ENCODE peak calls at places on chromosomes 4 and X, in eight cellular contexts. R is tibial nerve; B is CD8-positive, alpha-beta memory T cell; D is suprapubic skin; G is endodermal cell; I is kidney; Y is astrocyte of the cerebellum; X is right lobe of liver. V is an unnamed sample.

GRCh38 chr4:85946821-85947220 is 413.0 kb downstream of the MAPK10 start:
- DNase-seq in R (no peak), B (no peak), D (no peak), G (no peak), I (no peak), Y (no peak), X (no peak), V (no peak)

GRCh38 chrX:39487166-39488006 is 610.4 kb downstream of the BCOR start:
- DNase-seq in R (no peak), B (no peak), D (no peak), G (no peak), I (no peak), Y (no peak), X (no peak), V (no peak)

GRCh38 chr4:90137545-90137944 is 10.4 kb downstream of the CCSER1 start:
- DNase-seq in R (no peak), B (no peak), D (no peak), G (peak), I (no peak), Y (no peak), X (no peak), V (no peak)

GRCh38 chrX:40834225-40834624 is 98.9 kb upstream of the MED14 start:
- DNase-seq in R (no peak), B (no peak), D (no peak), G (no peak), I (peak), Y (no peak), X (no peak), V (no peak)

GRCh38 chrX:107630031-107630689 is 1.9 kb downstream of the PRPS1 start:
- DNase-seq in R (no peak), B (no peak), D (no peak), G (no peak), I (no peak), Y (no peak), X (no peak), V (no peak)

GRCh38 chr4:26300314-26301307 is 20.2 kb upstream of the RBPJ start:
- DNase-seq in R (no peak), B (no peak), D (no peak), G (no peak), I (no peak), Y (no peak), X (no peak), V (no peak)

GRCh38 chr4:76339364-76339763 is 32.8 kb downstream of the STBD1 start:
- DNase-seq in R (no peak), B (no peak), D (no peak), G (no peak), I (no peak), Y (no peak), X (no peak), V (no peak)

GRCh38 chr4:155999743-156000142 is 46.1 kb upstream of the CTSO start:
- DNase-seq in R (peak), B (no peak), D (no peak), G (peak), I (no peak), Y (no peak), X (no peak), V (no peak)

GRCh38 chr4:164109517-164109916 is 615.0 kb downstream of the TMA16 start:
- DNase-seq in R (no peak), B (no peak), D (no peak), G (no peak), I (no peak), Y (no peak), X (no peak), V (no peak)

GRCh38 chr4:21470531-21470930 is 478.0 kb downstream of the KCNIP4 start:
- DNase-seq in R (no peak), B (no peak), D (no peak), G (no peak), I (no peak), Y (peak), X (no peak), V (no peak)

GRCh38 chrX:80181079-80181478 is 166.5 kb downstream of the TBX22 start:
- DNase-seq in R (no peak), B (no peak), D (no peak), G (peak), I (no peak), Y (no peak), X (no peak), V (no peak)

GRCh38 chr4:13548059-13548983 is 4.0 kb upstream of the NKX3-2 start:
- DNase-seq in R (no peak), B (no peak), D (no peak), G (no peak), I (peak), Y (no peak), X (no peak), V (no peak)

GRCh38 chr4:38696697-38697096 is 32.7 kb downstream of the KLF3 start:
- DNase-seq in R (no peak), B (no peak), D (no peak), G (no peak), I (no peak), Y (no peak), X (no peak), V (no peak)

GRCh38 chr4:5890063-5890727 is 2.7 kb downstream of the CRMP1 start:
- DNase-seq in R (no peak), B (no peak), D (no peak), G (peak), I (no peak), Y (no peak), X (no peak), V (no peak)

DNA sequence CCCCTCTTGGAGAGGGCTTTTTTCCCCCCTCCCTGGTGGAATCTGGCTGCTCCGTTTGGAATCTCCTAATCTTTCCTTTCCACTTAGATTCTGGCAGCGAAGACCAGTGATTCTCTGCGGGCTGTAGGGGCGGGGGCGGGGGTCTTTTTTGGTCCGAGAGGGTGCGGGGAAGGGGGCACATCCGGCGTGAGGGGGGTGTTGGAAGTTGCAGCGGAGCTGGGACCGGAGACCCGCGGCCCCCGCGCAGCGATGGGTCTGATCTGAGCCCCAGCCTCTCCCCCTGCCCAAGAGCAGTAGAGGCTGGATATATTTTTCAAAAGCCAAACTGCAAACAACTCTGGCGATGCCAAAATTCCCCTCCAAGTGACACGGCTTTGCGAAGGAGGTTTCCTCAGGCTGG is 307 bp downstream of the GRID2 start:
- DNase-seq in R (no peak), B (no peak), D (no peak), G (no peak), I (peak), Y (no peak), X (no peak), V (no peak)
- H3K4me3 ChIP-seq in R (peak), B (no peak), D (peak), G (peak), I (no peak), Y (peak), X (no peak), V (no peak)

DNA sequence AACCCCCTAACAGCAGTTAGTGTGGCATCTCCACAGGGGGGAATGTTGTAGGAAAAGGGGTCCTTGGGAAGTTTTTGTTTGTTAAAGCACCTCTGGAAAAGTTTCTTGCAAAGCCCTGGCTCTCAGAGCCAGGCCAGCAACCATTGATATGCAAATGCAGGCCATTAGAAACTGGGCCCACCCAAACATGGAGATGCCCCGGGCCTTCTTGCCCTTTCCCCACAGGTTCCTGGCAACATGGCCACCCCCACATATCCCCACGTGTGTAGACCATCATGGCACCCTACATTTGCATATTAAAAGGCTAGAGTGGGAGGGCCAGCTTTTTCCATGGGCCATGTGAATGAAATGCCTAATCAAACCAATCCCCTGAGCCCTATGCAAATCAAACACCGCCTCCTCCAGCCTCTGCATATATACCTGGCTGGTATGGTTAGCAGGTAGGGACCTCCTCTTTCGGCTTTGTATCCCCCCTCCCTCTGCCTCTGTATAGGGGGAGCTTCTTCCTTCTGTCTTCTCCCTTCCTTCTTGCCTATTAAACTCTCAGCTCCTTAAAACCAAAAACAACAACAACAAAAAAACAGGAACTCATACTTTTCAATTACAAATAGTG is 44.0 kb upstream of the ZCCHC13 start:
- DNase-seq in R (no peak), B (no peak), D (no peak), G (peak), I (no peak), Y (no peak), X (no peak), V (no peak)
- H3K4me3 ChIP-seq in R (no peak), B (no peak), D (no peak), G (no peak), I (no peak), Y (no peak), X (no peak), V (no peak)

GRCh38 chrX:102154218-102154860 is 1.4 kb downstream of the BEX5 start:
- DNase-seq in R (no peak), B (no peak), D (no peak), G (peak), I (no peak), Y (no peak), X (no peak), V (no peak)

GRCh38 chrX:102155806-102156179 is at the start of gene BEX5:
- DNase-seq in R (no peak), B (peak), D (no peak), G (peak), I (peak), Y (peak), X (peak), V (peak)

DNA sequence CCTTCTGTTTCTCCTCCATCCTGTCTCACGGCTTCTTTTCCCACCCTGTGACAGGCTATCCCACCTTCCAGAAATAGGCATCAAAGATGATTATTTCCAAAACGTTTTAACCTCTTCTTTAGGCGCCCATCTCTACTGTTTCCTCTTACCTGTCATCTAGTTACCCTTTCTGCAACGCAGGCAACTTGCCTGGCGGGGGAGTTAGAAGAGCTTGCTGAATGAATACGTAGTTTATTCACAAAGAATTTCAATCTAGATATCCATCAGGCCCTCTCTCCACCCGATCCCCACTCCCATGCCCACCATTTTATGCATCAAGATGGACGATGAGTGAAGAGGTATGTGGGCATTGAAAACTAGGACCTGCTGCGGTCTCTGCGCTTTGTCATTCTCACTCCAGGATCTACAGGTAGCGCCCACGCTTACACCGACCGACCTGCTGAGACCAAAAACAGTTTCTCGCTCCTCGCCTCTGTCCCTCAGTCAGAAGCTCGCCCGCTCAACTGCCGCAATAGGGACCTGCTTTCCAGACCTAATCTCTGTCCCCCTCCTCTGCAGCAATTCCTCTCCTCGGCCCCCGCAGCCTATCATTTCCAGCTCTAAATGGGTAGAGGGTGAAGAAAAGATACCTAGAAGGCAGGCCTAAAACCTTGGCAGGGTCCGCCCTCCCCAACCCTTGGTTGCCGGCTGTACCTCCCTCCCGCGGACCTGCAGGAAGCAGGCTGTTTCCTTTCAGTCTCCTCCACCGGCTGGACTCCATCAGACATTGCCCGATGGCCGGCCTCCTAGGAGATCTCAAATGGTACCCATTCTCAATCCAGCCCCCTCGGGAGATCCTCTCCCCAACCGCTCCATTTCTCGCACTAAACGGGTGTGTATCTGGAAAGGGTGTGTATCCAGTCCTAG is 624 bp downstream of the BEX5 start:
- DNase-seq in R (no peak), B (peak), D (no peak), G (no peak), I (peak), Y (no peak), X (peak), V (no peak)
- H3K4me3 ChIP-seq in R (peak), B (peak), D (peak), G (peak), I (peak), Y (peak), X (peak), V (peak)

DNA sequence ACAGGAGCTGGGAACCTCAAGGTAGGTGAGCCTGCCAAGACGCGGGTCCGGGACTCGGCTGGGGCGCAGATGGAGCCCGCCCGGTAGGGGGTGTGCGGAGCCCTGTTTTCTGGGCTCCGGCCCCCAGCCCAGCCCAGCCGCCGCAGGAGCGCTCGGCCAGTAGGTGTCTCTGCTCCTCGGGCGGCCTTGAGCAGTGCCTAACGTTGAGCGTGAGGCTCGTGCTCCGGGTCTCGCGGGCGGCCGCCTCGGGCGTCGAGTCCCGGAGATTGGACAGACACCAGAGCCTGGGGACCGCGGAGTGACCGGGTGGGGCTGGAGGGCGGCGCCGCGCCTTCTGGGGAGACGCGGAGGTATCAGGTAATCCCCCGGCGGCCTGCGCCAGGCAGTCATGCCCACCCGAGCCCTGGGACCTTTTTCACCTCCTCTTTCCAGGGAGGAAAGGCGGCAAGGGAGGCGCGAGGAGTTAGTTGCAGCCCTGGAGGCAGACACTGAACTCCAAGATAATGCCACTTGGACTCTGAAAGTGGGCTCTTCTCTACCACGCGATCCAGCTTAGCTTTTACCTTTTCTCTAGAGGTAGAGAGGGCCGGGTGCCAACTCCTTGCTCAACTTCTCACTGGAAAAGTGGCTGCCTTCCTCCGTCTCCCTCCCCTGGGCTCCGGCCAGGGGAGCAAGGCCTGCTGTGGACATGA is 14.5 kb upstream of the FGG start:
- DNase-seq in R (peak), B (peak), D (no peak), G (peak), I (peak), Y (no peak), X (peak), V (no peak)
- H3K4me3 ChIP-seq in R (peak), B (no peak), D (peak), G (peak), I (peak), Y (peak), X (peak), V (peak)

GRCh38 chrX:150449313-150449712 is 86.2 kb downstream of the MAMLD1 start:
- DNase-seq in R (no peak), B (no peak), D (no peak), G (no peak), I (no peak), Y (no peak), X (no peak), V (no peak)
- H3K4me3 ChIP-seq in R (no peak), B (no peak), D (no peak), G (no peak), I (no peak), Y (no peak), X (no peak), V (no peak)

GRCh38 chr4:40626183-40626990 is 3.3 kb downstream of the RBM47 start:
- DNase-seq in R (no peak), B (no peak), D (no peak), G (peak), I (no peak), Y (no peak), X (no peak), V (no peak)
- H3K4me3 ChIP-seq in R (no peak), B (no peak), D (peak), G (peak), I (peak), Y (no peak), X (peak), V (no peak)

GRCh38 chr4:48483777-48484493 is 792 bp downstream of the SLC10A4 start:
- DNase-seq in R (no peak), B (no peak), D (no peak), G (peak), I (no peak), Y (no peak), X (no peak), V (no peak)
- H3K4me3 ChIP-seq in R (no peak), B (no peak), D (peak), G (peak), I (no peak), Y (peak), X (no peak), V (no peak)

V was measured in lower leg skin.